ENCODE peak calls at places on chromosomes 3 and 15, in eight cellular contexts. B, V, G, E, I, T, R and W are unnamed samples. For H3K9me3, the result is how much of the 10 kb centered on the place peaks cover.

GRCh38 chr3:28637742-28638141 is 289.1 kb upstream of the AZI2 start:
- DNase-seq in T (no peak), R (no peak), V (no peak), I (no peak), E (no peak), G (no peak), B (no peak), W (no peak)

GRCh38 chr3:13644341-13645082 is 95.6 kb downstream of the FBLN2 start:
- DNase-seq in B (no peak), E (no peak), R (no peak), I (no peak), T (no peak), G (no peak), V (peak), W (peak)

GRCh38 chr3:2360815-2361214 is 262.1 kb downstream of the CNTN4 start:
- DNase-seq in R (no peak), E (no peak), G (no peak), I (no peak), B (no peak), V (no peak), T (no peak), W (no peak)

GRCh38 chr3:168884353-168884903 is 779.1 kb downstream of the MECOM start:
- DNase-seq in E (peak), G (no peak), I (no peak), B (no peak), V (peak), T (peak), R (no peak), W (peak)

GRCh38 chr15:90708516-90708915 is 8.6 kb upstream of the BLM start:
- DNase-seq in G (no peak), T (no peak), R (no peak), B (no peak), E (no peak), V (no peak), I (no peak), W (no peak)

GRCh38 chr15:45338417-45338816 is 39.9 kb downstream of the GATM start:
- DNase-seq in R (no peak), G (no peak), V (no peak), I (no peak), T (no peak), E (no peak), B (no peak), W (no peak)

GRCh38 chr3:185216587-185216918 is 37.3 kb downstream of the EHHADH start:
- DNase-seq in T (peak), I (no peak), G (no peak), B (no peak), V (no peak), E (peak), R (no peak), W (peak)

GRCh38 chr3:37703633-37704032 is 158.0 kb upstream of the CTDSPL start:
- DNase-seq in V (peak), E (no peak), I (no peak), B (no peak), R (no peak), T (peak), G (no peak), W (peak)

GRCh38 chr3:188899887-188900286 is 271.9 kb upstream of the TPRG1 start:
- DNase-seq in E (no peak), R (no peak), B (no peak), G (no peak), T (no peak), I (no peak), V (no peak), W (no peak)

GRCh38 chr3:160678447-160678846 is 1.5 kb downstream of the ARL14 start:
- DNase-seq in G (no peak), V (peak), B (no peak), E (no peak), R (no peak), I (no peak), T (no peak), W (no peak)

GRCh38 chr3:161770532-161771386 is 274.2 kb downstream of the OTOL1 start:
- DNase-seq in G (no peak), B (no peak), V (peak), E (no peak), T (no peak), R (no peak), I (no peak), W (peak)

GRCh38 chr3:10234526-10235230 is 13.6 kb upstream of the TATDN2 start:
- DNase-seq in I (no peak), E (no peak), V (no peak), T (no peak), G (no peak), B (no peak), R (no peak), W (no peak)

GRCh38 chr15:95180530-95180929 is 949.2 kb downstream of the MCTP2 start:
- DNase-seq in G (no peak), R (no peak), V (no peak), E (no peak), B (no peak), I (no peak), T (no peak), W (no peak)
- H3K9me3 ChIP-seq in G (under half), R (under half), V (under half), E (under half), B (under half), I (under half), T (under half), W (under half)

GRCh38 chr15:67106764-67107013 is 41.3 kb downstream of the SMAD3 start:
- DNase-seq in V (no peak), E (no peak), R (no peak), G (no peak), I (no peak), B (no peak), T (no peak), W (no peak)

GRCh38 chr15:67107014-67107812 is 41.8 kb downstream of the SMAD3 start:
- DNase-seq in E (peak), B (no peak), G (peak), T (peak), I (peak), R (peak), V (peak), W (peak)

GRCh38 chr15:67105065-67105951 is 39.9 kb downstream of the SMAD3 start:
- DNase-seq in B (no peak), R (peak), T (no peak), V (peak), E (no peak), G (no peak), I (no peak), W (peak)

GRCh38 chr15:67104453-67104852 is 39.1 kb downstream of the SMAD3 start:
- DNase-seq in T (no peak), E (no peak), B (no peak), I (no peak), V (no peak), G (no peak), R (peak), W (no peak)

GRCh38 chr15:67105991-67106763 is 40.8 kb downstream of the SMAD3 start:
- DNase-seq in G (no peak), E (no peak), V (no peak), I (no peak), T (no peak), R (peak), B (no peak), W (no peak)
- H3K4me3 ChIP-seq in G (no peak), E (no peak), V (peak), I (no peak), T (no peak), R (no peak), B (no peak), W (peak)

GRCh38 chr15:79919090-79919748 is 22.4 kb upstream of the MTHFS start:
- DNase-seq in E (no peak), I (no peak), V (no peak), G (no peak), R (peak), B (no peak), T (no peak), W (no peak)
- H3K9me3 ChIP-seq in E (under half), I (half or more), V (under half), G (half or more), R (half or more), B (under half), T (under half), W (under half)

DNA sequence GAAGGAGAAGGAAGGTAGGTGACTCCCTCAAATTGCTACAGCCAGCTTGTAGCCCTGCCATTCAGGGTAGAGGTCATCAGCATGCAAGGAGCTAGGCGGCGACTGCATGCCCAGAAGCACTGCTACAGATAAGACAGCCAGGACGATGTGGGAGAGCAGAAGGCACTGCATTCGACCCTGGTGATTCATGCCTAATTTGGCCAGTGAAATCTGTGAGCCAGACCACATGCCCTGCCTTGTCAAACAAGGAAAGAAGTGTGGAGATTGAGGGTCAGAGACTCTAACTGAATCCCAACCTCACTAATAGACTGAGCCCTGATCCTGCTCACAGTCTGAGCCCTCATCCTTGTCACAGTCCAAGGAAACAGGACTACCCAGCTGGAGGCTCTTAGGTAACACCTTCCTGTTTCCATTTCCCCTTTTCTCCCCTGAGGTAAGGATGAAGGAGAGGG is 86.6 kb downstream of the LINGO1 start:
- DNase-seq in E (no peak), T (no peak), I (no peak), V (peak), G (no peak), B (no peak), R (peak), W (peak)
- H3K4me3 ChIP-seq in E (no peak), T (no peak), I (no peak), V (no peak), G (no peak), B (no peak), R (no peak), W (no peak)

GRCh38 chr3:32276279-32276841 is 37.9 kb downstream of the CMTM8 start:
- DNase-seq in B (no peak), R (no peak), V (peak), I (no peak), E (no peak), G (no peak), T (peak), W (peak)

GRCh38 chr3:32278714-32279113 is 40.2 kb downstream of the CMTM8 start:
- DNase-seq in E (no peak), I (no peak), V (peak), R (no peak), B (no peak), T (no peak), G (no peak), W (peak)

GRCh38 chr3:32274306-32274705 is 35.8 kb downstream of the CMTM8 start:
- DNase-seq in V (no peak), I (no peak), G (no peak), B (no peak), R (no peak), E (no peak), T (no peak), W (no peak)
- H3K9me3 ChIP-seq in V (under half), I (under half), G (under half), B (under half), R (under half), E (under half), T (under half), W (under half)